ENCODE peak calls at places on chromosome 17, in five cellular contexts. Q is hepatocyte, Z is HCT116, B is fibroblast of lung, R is PC-3. S is an unnamed sample.

GRCh38 chr17:64380985-64381384 is 9.7 kb downstream of the PECAM1 start:
- DNase-seq in Z (no peak), Q (no peak), B (no peak), R (no peak), S (no peak)

GRCh38 chr17:32604966-32605365 is 118.2 kb downstream of the CDK5R1 start:
- DNase-seq in Q (no peak), B (no peak), Z (no peak), R (no peak), S (no peak)

GRCh38 chr17:40515491-40516041 is 14.1 kb upstream of the TNS4 start:
- DNase-seq in Z (no peak), R (no peak), Q (no peak), B (no peak), S (no peak)

GRCh38 chr17:16477666-16478065 is 14.3 kb downstream of the LRRC75A start:
- DNase-seq in B (no peak), Z (no peak), R (no peak), Q (no peak), S (no peak)

GRCh38 chr17:78997881-78998280 is 11.7 kb downstream of the CANT1 start:
- DNase-seq in B (no peak), Z (no peak), Q (no peak), R (no peak), S (no peak)

GRCh38 chr17:55969577-55969976 is 183.7 kb upstream of the ANKFN1 start:
- DNase-seq in Q (no peak), B (no peak), Z (no peak), R (no peak), S (no peak)

GRCh38 chr17:8469964-8470363 is 34.3 kb downstream of the NDEL1 start:
- DNase-seq in Q (no peak), R (no peak), B (no peak), Z (no peak), S (no peak)

GRCh38 chr17:80104321-80104955 is 3.1 kb downstream of the GAA start:
- DNase-seq in R (no peak), B (no peak), Z (no peak), Q (no peak), S (no peak)

GRCh38 chr17:81810892-81811704 is 7.1 kb downstream of the GCGR start:
- DNase-seq in B (no peak), Z (no peak), Q (no peak), R (no peak), S (no peak)

GRCh38 chr17:39662551-39663339 is 2.4 kb upstream of the TCAP start:
- DNase-seq in Q (no peak), B (no peak), R (no peak), Z (no peak), S (no peak)

GRCh38 chr17:16987001-16987829 is 15.3 kb upstream of the TNFRSF13B start:
- DNase-seq in Q (no peak), Z (no peak), B (no peak), R (no peak), S (no peak)

GRCh38 chr17:48510761-48511604 is 19.8 kb downstream of the HOXB1 start:
- DNase-seq in R (peak; percentile 92), Z (no peak), B (peak; percentile 90), Q (no peak), S (peak; percentile 80)

GRCh38 chr17:4480929-4481898 is 17.5 kb upstream of the SPNS2 start:
- DNase-seq in R (no peak), B (no peak), Z (no peak), Q (peak; percentile 61), S (no peak)

GRCh38 chr17:57875109-57876022 is 25.5 kb upstream of the MRPS23 start:
- DNase-seq in R (peak; percentile 99), B (peak; percentile 98), Q (peak; percentile 93), Z (peak; percentile 90), S (peak; percentile 98)

GRCh38 chr17:15133826-15134225 is 131.3 kb downstream of the PMP22 start:
- DNase-seq in B (no peak), R (no peak), Q (no peak), Z (no peak), S (no peak)

GRCh38 chr17:61490540-61490975 is 38.3 kb downstream of the TBX4 start:
- DNase-seq in R (peak; percentile 67), Z (no peak), B (peak; percentile 79), Q (peak; percentile 79), S (peak; percentile 93)

GRCh38 chr17:17182601-17183136 is 23.5 kb downstream of the PLD6 start:
- DNase-seq in Z (no peak), Q (no peak), B (no peak), R (no peak), S (no peak)

GRCh38 chr17:5809580-5810188 is 225.4 kb upstream of the NLRP1 start:
- DNase-seq in R (no peak), Q (no peak), B (peak; percentile 5), Z (no peak), S (no peak)

GRCh38 chr17:57365420-57365819 is 109.1 kb downstream of the MSI2 start:
- DNase-seq in Q (no peak), Z (no peak), B (no peak), R (no peak), S (peak; percentile 27)

GRCh38 chr17:36862116-36862920 is 75.0 kb upstream of the LHX1 start:
- DNase-seq in B (no peak), Z (no peak), Q (no peak), R (no peak), S (no peak)

GRCh38 chr17:7523033-7523432 is 25.8 kb upstream of the TNFSF12 start:
- DNase-seq in R (peak; percentile 3), Q (no peak), B (peak; percentile 17), Z (peak; percentile 8), S (peak; percentile 30)

GRCh38 chr17:34249497-34249877 is 5.6 kb upstream of the CCL2 start:
- DNase-seq in B (no peak), Z (no peak), R (no peak), Q (no peak), S (no peak)

DNA sequence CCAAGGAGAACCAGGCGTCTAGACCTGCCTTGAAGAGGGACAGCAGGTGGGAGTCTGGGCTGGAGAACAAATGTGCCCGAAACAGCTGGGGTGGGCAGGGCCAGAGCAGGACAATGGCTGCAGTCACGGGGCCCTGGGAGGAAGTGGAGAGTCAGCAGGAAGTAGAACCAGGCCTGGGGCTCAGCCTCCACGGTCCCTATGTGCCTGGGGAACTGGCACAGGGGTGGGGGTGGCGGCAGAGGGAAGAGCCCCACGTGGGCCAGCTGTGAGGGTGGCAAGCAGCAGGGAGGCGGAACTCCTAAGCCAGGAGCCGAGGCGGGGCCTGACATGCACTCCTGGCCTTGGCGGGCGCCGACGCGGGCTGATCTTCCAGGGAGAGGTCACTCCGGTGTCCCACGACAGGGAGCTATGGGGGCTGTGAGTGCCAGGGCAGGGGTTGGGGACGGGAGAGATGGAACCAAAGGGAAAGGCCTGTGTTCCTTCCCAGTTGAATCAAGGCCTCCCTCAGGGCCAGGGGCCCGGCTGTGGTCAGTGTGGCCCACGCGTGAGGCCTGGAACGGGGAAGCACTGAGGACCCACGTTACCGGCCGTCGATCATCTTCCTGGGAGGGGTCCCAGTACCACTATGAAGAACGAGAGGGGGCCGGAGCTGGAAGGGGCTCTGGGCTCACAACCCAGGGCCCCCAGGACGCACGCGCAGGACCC is 42.7 kb downstream of the TIMM22 start:
- DNase-seq in Q (no peak), R (no peak), Z (no peak), B (no peak), S (no peak)
- H4K20me1 ChIP-seq in Q (no peaks in the 10 kb centered on the region), R (no peaks in the 10 kb centered on the region), Z (no peaks in the 10 kb centered on the region), B (no peaks in the 10 kb centered on the region), S (no peaks in the 10 kb centered on the region)

GRCh38 chr17:67891481-67892119 is 66.3 kb downstream of the BPTF start:
- DNase-seq in Q (peak; percentile 53), R (peak; percentile 73), Z (peak; percentile 6), B (peak; percentile 67), S (peak; percentile 86)
- H3K4me3 ChIP-seq in Q (no peak overlapping the region), R (no peak overlapping the region), Z (no peak overlapping the region), B (no peak overlapping the region), S (peak overlapping the region; percentile 26)

GRCh38 chr17:70683936-70684335 is 514.6 kb downstream of the KCNJ2 start:
- DNase-seq in Q (no peak), Z (no peak), R (no peak), B (no peak), S (no peak)

GRCh38 chr17:70675070-70675590 is 505.8 kb downstream of the KCNJ2 start:
- DNase-seq in Q (no peak), R (no peak), Z (no peak), B (no peak), S (no peak)

GRCh38 chr17:70678889-70679288 is 509.6 kb downstream of the KCNJ2 start:
- DNase-seq in R (no peak), B (no peak), Z (no peak), Q (no peak), S (no peak)

GRCh38 chr17:70674061-70674460 is 504.7 kb downstream of the KCNJ2 start:
- DNase-seq in Q (no peak), Z (no peak), R (no peak), B (no peak), S (no peak)

DNA sequence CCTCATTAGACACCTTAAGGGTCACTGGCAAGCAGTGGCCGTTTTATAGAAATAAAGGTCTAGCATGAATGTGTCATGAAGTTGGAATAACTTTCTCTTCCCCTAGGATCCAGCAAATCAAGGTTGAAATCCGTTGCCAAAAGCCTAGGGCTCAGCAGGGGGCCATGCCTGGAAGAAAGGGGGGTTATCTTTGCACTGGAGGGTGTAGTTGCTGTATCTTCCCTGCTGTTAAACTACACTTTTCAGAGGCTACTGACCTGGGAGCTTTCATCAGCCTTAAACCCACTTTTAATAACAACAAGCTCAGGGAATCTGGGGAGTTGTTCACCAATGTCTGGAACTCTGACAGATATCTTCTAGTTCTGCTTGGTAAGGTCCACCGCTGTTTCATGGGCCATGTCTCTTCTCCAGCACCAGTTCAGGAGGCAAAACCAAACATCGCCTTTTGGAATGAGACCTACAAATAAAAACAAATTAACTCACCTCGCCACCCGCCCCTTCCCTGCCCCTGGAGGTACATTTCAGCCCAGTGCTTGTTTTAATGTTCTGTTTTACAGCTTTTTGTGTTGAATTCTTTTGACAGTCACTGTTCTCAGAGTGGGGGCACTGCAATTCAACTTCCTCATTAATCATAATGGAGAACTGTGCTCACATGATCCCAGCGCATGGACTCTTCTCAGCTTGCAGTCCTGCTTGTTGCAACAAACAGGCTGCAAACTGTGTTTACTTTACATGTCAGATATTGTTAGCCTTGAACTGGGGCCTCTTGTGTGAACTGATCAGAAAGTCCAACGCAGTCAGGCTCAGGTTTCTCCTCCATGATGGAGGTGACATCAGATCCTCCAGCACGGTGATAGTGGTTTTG is 508.7 kb downstream of the KCNJ2 start:
- DNase-seq in Q (no peak), B (peak; percentile 25), Z (no peak), R (no peak), S (no peak)
- H2AFZ ChIP-seq in Q (peak overlapping the region; percentile 1), B (no peak overlapping the region), Z (no peak overlapping the region), R (no peak overlapping the region), S (no peak overlapping the region)

DNA sequence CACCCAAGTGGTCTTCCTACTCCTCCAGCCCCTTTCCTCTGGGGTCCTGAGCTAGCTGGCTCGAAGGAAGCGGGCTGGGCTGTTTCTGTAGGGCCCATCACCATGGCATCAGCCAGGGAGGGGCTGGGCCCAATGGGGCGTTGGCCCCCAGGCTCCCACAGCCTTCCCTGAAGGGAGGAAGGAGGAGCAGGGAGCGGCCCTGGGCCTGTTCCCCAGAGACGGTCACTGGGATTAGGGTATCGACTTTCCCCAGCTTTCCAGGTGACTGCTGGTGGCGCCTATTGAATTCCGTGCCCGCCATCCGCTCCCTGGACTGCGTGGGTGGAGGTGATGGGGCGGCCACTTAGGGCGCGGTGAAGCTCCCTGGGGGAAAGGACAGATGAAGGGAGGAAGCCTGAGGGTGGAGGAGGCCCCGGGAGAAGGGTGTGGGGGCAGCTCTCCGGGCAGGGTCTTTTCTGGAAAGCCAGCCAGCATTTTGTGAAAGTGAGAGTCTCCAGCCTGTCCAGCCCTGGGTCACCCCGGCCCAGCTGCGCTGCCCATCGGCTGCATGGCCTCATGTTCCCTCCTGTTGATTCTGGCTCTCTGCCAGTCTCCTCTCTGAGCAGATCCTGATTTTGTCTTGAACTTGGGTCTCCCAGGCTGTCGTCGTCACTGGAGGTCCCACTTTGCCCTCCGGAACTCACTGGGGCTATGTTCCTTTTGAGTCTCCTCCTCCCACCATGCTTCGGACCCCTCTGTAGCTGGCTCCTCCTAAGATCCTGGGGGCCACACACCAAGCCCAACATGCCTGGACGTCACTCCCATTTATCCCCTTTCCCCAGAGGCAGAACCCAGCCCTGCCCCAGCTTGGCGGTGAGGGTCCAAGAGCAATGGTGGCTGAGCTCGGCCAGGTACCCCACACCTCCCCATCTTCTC is 9.8 kb downstream of the NHERF1 start:
- DNase-seq in Q (no peak), Z (no peak), R (no peak), B (peak; percentile 62), S (no peak)
- H4K20me1 ChIP-seq in Q (peaks cover 78% of the 10 kb centered on the region), Z (no peaks in the 10 kb centered on the region), R (peaks cover 4% of the 10 kb centered on the region), B (no peaks in the 10 kb centered on the region), S (no peaks in the 10 kb centered on the region)

S was measured in GM23248.